ENCODE peak calls at places on chromosomes 7 and 10, in seven cellular contexts. K is neuronal stem cell; G is mammary epithelial cell; H is MM.1S; D is naive thymus-derived CD4-positive, alpha-beta T cell; R is kidney epithelial cell; I is Peyer's patch. Y is an unnamed sample. For H3K36me3, the result is how much of the 10 kb centered on the place peaks cover.

GRCh38 chr10:1379601-1380000 is 323.4 kb downstream of the WDR37 start:
- DNase-seq in K (no peak), G (no peak), H (no peak), D (no peak), R (no peak), I (peak), Y (no peak)

GRCh38 chr10:126904493-126904806 is 778 bp upstream of the DOCK1 start:
- DNase-seq in K (no peak), G (no peak), H (no peak), D (no peak), R (no peak), I (no peak), Y (no peak)

GRCh38 chr7:106176414-106177294 is 64.5 kb upstream of the SYPL1 start:
- DNase-seq in K (peak), G (peak), H (peak), D (peak), R (peak), I (peak), Y (peak)

GRCh38 chr7:116932566-116932965 is 20.7 kb upstream of the ST7 start:
- DNase-seq in K (no peak), G (no peak), H (no peak), D (no peak), R (no peak), I (no peak), Y (no peak)

GRCh38 chr7:150428671-150429451 is 21.6 kb upstream of the GIMAP8 start:
- DNase-seq in K (no peak), G (peak), H (no peak), D (no peak), R (peak), I (peak), Y (peak)

GRCh38 chr10:14658331-14659122 is 116.2 kb downstream of the FAM107B start:
- DNase-seq in K (no peak), G (peak), H (no peak), D (no peak), R (peak), I (no peak), Y (no peak)

GRCh38 chr7:51592822-51593221 is 276.2 kb upstream of the COBL start:
- DNase-seq in K (no peak), G (no peak), H (no peak), D (no peak), R (no peak), I (no peak), Y (no peak)

GRCh38 chr7:77569514-77570232 is 32.6 kb downstream of the PTPN12 start:
- DNase-seq in K (no peak), G (no peak), H (no peak), D (no peak), R (no peak), I (no peak), Y (no peak)

GRCh38 chr7:46432666-46433065 is 511.6 kb upstream of the IGFBP3 start:
- DNase-seq in K (no peak), G (peak), H (no peak), D (no peak), R (no peak), I (no peak), Y (no peak)

GRCh38 chr7:138125598-138126111 is 49.4 kb downstream of the AKR1D1 start:
- DNase-seq in K (no peak), G (peak), H (no peak), D (no peak), R (peak), I (no peak), Y (no peak)

GRCh38 chr10:15455456-15455855 is 84.4 kb upstream of the FAM171A1 start:
- DNase-seq in K (no peak), G (no peak), H (no peak), D (no peak), R (no peak), I (no peak), Y (no peak)

GRCh38 chr7:114527589-114527988 is 113.0 kb downstream of the FOXP2 start:
- DNase-seq in K (no peak), G (no peak), H (no peak), D (no peak), R (no peak), I (no peak), Y (no peak)

GRCh38 chr10:70535451-70535850 is 56.9 kb downstream of the PALD1 start:
- DNase-seq in K (no peak), G (no peak), H (no peak), D (no peak), R (no peak), I (no peak), Y (no peak)

GRCh38 chr10:490891-491571 is 198.4 kb downstream of the DIP2C start:
- DNase-seq in K (no peak), G (no peak), H (no peak), D (no peak), R (no peak), I (peak), Y (peak)

GRCh38 chr10:72329290-72330058 is 25.2 kb downstream of the DNAJB12 start:
- DNase-seq in K (no peak), G (no peak), H (no peak), D (no peak), R (no peak), I (no peak), Y (no peak)

DNA sequence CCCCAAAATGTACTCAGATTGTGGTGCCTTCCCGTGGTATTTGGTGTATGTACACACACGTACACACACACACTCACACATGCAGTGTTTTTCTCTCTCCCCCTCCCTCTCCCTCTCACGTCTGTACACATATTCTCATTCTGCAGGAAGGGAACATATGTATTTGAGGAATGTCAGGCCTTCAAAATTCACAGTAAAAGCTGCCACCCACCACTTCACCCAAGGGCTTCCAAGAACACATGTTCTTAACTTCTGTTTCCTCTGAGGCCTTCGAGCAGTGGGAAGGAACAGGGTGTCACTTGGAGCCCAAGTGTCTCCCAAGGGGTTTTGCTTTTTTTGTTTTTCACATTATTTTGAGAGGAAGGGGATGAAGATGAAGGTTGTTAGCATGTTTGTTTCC is 198.9 kb downstream of the TCF7L2 start:
- DNase-seq in K (no peak), G (no peak), H (no peak), D (no peak), R (no peak), I (no peak), Y (no peak)
- H3K36me3 ChIP-seq in K (under half), G (under half), H (under half), D (under half), R (under half), I (under half), Y (under half)

GRCh38 chr10:33126742-33127141 is 168.7 kb upstream of the ITGB1 start:
- DNase-seq in K (no peak), G (no peak), H (no peak), D (no peak), R (no peak), I (no peak), Y (no peak)
- H3K36me3 ChIP-seq in K (under half), G (under half), H (under half), D (under half), R (under half), I (under half), Y (under half)

DNA sequence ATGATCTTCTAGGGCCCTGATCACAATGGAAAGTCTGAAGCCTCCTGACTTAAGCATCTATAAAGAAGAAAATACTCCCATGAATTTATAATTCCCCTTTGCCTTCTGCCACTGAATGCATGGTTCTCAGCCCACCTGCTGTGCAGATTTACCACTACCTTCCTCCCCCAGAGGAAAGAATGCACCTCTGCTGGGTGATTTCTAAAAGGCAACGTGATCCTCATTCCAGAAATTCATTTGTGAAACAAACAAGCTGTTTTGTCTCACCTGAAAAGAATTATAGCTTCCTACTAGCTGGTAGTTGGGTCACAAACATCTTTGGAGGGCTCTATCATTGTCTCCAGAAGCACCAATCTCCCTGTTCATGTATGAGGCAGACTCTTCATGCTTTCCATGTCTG is 320.2 kb downstream of the CDC14C start:
- DNase-seq in K (no peak), G (no peak), H (no peak), D (no peak), R (no peak), I (no peak), Y (no peak)
- H3K36me3 ChIP-seq in K (under half), G (under half), H (under half), D (under half), R (under half), I (under half), Y (under half)

GRCh38 chr10:11522821-11523245 is 88.6 kb downstream of the USP6NL start:
- DNase-seq in K (no peak), G (no peak), H (no peak), D (no peak), R (no peak), I (peak), Y (peak)

GRCh38 chr10:11528286-11528685 is 83.2 kb downstream of the USP6NL start:
- DNase-seq in K (no peak), G (peak), H (no peak), D (no peak), R (no peak), I (no peak), Y (no peak)

GRCh38 chr10:11527700-11528255 is 83.7 kb downstream of the USP6NL start:
- DNase-seq in K (no peak), G (peak), H (peak), D (no peak), R (no peak), I (no peak), Y (no peak)

GRCh38 chr10:11527068-11527467 is 84.4 kb downstream of the USP6NL start:
- DNase-seq in K (no peak), G (no peak), H (no peak), D (no peak), R (no peak), I (no peak), Y (no peak)

DNA sequence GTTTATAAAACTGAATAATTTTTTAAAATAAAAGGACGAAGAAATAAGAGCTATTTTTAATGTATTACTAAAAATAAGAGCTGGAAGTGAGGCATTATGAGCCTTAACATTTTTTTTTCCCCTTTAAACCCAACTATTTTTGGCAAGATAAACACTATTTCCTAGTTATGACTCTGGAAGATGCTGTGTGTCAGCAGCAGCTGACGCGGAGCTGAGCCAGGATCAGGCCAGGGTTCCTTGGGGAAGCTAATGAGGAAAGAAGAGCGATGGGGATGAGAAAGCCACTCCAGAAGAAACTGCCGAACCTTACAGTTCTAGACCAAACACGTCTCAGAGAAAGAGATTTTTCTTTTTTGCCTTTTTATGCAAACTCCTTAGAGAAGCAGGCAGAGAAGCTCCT is 85.9 kb downstream of the USP6NL start:
- DNase-seq in K (no peak), G (no peak), H (no peak), D (no peak), R (no peak), I (peak), Y (peak)
- H3K36me3 ChIP-seq in K (under half), G (under half), H (under half), D (under half), R (under half), I (under half), Y (under half)

GRCh38 chr10:75023074-75023473 is 88.4 kb upstream of the SAMD8 start:
- DNase-seq in K (no peak), G (no peak), H (no peak), D (no peak), R (no peak), I (no peak), Y (no peak)
- H3K36me3 ChIP-seq in K (under half), G (under half), H (under half), D (under half), R (under half), I (under half), Y (under half)

GRCh38 chr7:95592570-95592969 is 3.7 kb downstream of the PDK4 start:
- DNase-seq in K (no peak), G (no peak), H (no peak), D (no peak), R (no peak), I (no peak), Y (no peak)
- H3K36me3 ChIP-seq in K (under half), G (under half), H (under half), D (under half), R (under half), I (under half), Y (under half)

DNA sequence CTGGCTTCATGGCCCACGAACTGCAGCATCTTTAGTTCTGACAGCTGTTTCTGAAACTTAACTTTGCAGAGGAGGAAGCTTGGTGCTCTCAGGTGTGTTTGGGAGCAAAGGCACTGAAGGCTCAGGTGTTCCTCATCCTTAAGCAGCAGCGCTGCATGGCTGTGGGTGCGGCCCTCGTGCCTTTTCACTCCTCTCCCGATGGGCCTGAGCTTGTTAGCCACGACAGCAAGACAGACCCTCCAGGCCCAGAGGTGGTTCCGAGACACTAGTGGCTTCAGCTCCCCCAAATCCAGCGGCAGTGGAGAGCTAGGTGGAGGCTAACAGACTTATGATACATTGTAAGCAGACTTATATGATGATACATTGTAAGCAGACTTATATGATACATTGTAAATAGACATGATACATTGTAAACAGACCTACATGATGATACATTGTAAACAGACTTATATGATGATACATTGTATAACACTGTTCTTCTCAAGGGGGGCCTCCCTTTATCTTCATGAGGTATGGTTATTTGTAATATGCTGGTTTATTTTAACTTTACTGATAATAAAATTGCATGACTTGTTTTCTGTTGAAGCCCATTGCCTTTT is 14.1 kb downstream of the PFKP start:
- DNase-seq in K (no peak), G (no peak), H (no peak), D (no peak), R (no peak), I (no peak), Y (no peak)
- H3K36me3 ChIP-seq in K (under half), G (under half), H (under half), D (under half), R (under half), I (under half), Y (under half)

DNA sequence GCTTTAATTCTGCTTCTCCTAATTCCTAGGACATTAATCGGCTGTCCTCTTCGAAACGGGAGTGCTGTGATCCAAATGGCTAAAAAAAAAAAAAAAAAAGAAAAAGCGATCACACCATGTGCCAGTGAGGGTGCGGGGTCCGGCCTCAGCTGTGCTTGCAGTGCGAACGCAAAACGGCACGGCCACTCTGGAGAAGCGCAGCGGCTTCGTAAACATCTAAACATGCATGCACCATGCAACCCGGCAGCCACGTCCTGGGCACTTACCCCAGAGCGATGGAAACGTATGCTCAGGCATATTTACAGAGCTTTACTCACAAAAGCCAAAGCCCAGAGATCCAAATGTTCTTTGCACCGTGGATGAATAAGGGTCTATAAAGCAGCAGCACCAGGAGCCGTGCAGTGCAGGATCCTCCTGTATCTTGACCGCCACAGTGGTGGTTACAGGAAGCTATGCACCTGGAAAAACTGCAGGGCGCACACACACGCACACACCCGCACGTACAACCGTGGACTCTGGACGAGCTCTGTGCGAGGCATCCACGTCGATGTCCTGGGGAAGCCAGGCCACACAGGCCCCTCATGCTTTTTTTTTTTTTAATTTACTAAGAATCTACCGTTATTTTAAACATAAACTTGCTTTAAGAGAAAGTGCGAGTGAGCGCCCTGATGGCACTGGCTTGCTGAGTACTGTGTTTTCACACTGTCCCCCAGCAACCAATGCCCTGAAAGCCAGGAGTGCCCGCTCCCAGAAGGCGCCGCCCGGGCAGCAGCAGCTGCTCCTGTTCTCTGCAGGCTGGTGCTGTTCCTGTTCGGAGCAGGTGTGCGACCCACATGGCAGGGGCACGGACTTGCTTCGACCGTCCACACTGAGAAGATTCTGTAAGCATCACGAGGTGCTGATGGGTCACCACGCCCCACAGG is 25.0 kb downstream of the GPER1 start:
- DNase-seq in K (no peak), G (no peak), H (no peak), D (no peak), R (no peak), I (no peak), Y (peak)
- H3K36me3 ChIP-seq in K (under half), G (under half), H (under half), D (under half), R (under half), I (under half), Y (under half)

GRCh38 chr10:6108072-6108471 is 19.2 kb downstream of the RBM17 start:
- DNase-seq in K (no peak), G (no peak), H (no peak), D (no peak), R (no peak), I (no peak), Y (no peak)

GRCh38 chr10:6109444-6109775 is 20.6 kb downstream of the RBM17 start:
- DNase-seq in K (no peak), G (no peak), H (no peak), D (no peak), R (no peak), I (no peak), Y (no peak)

GRCh38 chr10:6108631-6109443 is 20.0 kb downstream of the RBM17 start:
- DNase-seq in K (no peak), G (peak), H (peak), D (no peak), R (no peak), I (no peak), Y (no peak)

GRCh38 chr10:6112893-6113292 is 24.1 kb downstream of the RBM17 start:
- DNase-seq in K (no peak), G (no peak), H (no peak), D (no peak), R (no peak), I (no peak), Y (no peak)

GRCh38 chr10:6110136-6110535 is 21.3 kb downstream of the RBM17 start:
- DNase-seq in K (no peak), G (no peak), H (no peak), D (no peak), R (no peak), I (no peak), Y (no peak)
- H3K36me3 ChIP-seq in K (under half), G (under half), H (under half), D (under half), R (under half), I (under half), Y (under half)

GRCh38 chr7:127713006-127713405 is 61.0 kb downstream of the SND1 start:
- DNase-seq in K (no peak), G (no peak), H (no peak), D (no peak), R (no peak), I (no peak), Y (no peak)

GRCh38 chr7:127708788-127709187 is 56.8 kb downstream of the SND1 start:
- DNase-seq in K (peak), G (peak), H (peak), D (peak), R (peak), I (peak), Y (no peak)

GRCh38 chr7:127713758-127714157 is 61.8 kb downstream of the SND1 start:
- DNase-seq in K (no peak), G (no peak), H (no peak), D (no peak), R (no peak), I (no peak), Y (no peak)

GRCh38 chr7:127710635-127711034 is 58.6 kb downstream of the SND1 start:
- DNase-seq in K (no peak), G (no peak), H (no peak), D (no peak), R (no peak), I (no peak), Y (no peak)

GRCh38 chr7:127711872-127712271 is 59.9 kb downstream of the SND1 start:
- DNase-seq in K (no peak), G (no peak), H (no peak), D (no peak), R (no peak), I (no peak), Y (no peak)
- H3K36me3 ChIP-seq in K (under half), G (under half), H (under half), D (under half), R (under half), I (under half), Y (under half)